ENCODE peak calls at places on chromosomes 16 and 17, in ten cellular contexts. L, I, R, D, Y, C, P, A, F and Q are unnamed samples.

GRCh38 chr16:26547681-26548080 is 519.0 kb upstream of the C16orf82 start:
- DNase-seq in L (no peak), I (no peak), R (no peak), D (no peak), Y (no peak), C (no peak), P (no peak), A (no peak), F (no peak), Q (no peak)

GRCh38 chr16:58393138-58393504 is 850 bp downstream of the GINS3 start:
- DNase-seq in L (no peak), I (peak; percentile 29), R (peak; percentile 27), D (no peak), Y (peak; percentile 21), C (no peak), P (no peak), A (peak; percentile 10), F (no peak), Q (no peak)

GRCh38 chr17:82876602-82877391 is 37.0 kb upstream of the ZNF750 start:
- DNase-seq in L (no peak), I (peak; percentile 81), R (no peak), D (peak; percentile 49), Y (no peak), C (peak; percentile 91), P (peak; percentile 93), A (peak; percentile 93), F (peak; percentile 87), Q (peak; percentile 88)

GRCh38 chr17:37234106-37234505 is 141.7 kb upstream of the C17orf78 start:
- DNase-seq in L (no peak), I (no peak), R (no peak), D (no peak), Y (no peak), C (no peak), P (no peak), A (no peak), F (no peak), Q (no peak)

GRCh38 chr17:29138184-29138955 is 41.8 kb downstream of the MYO18A start:
- DNase-seq in L (no peak), I (no peak), R (peak; percentile 53), D (no peak), Y (no peak), C (peak; percentile 77), P (no peak), A (peak; percentile 71), F (no peak), Q (no peak)

GRCh38 chr17:35616506-35616905 is 29.4 kb downstream of the AP2B1 start:
- DNase-seq in L (no peak), I (no peak), R (no peak), D (no peak), Y (no peak), C (no peak), P (no peak), A (no peak), F (no peak), Q (no peak)

GRCh38 chr17:2143332-2143731 is 88.4 kb downstream of the HIC1 start:
- DNase-seq in L (no peak), I (no peak), R (no peak), D (no peak), Y (no peak), C (no peak), P (no peak), A (no peak), F (no peak), Q (no peak)

GRCh38 chr16:27449434-27450188 is 47.6 kb downstream of the IL21R start:
- DNase-seq in L (no peak), I (no peak), R (peak; percentile 23), D (no peak), Y (no peak), C (no peak), P (peak; percentile 39), A (no peak), F (no peak), Q (no peak)

GRCh38 chr17:49707608-49708514 is at the start of gene SLC35B1:
- DNase-seq in L (peak; percentile 98), I (peak; percentile 100), R (peak; percentile 99), D (peak; percentile 100), Y (peak; percentile 100), C (peak; percentile 100), P (peak; percentile 100), A (peak; percentile 99), F (peak; percentile 99), Q (peak; percentile 100)

GRCh38 chr16:67993207-67994036 is 5.9 kb downstream of the DPEP2 start:
- DNase-seq in L (no peak), I (peak; percentile 79), R (peak; percentile 88), D (peak; percentile 63), Y (peak; percentile 80), C (peak; percentile 93), P (peak; percentile 96), A (peak; percentile 86), F (peak; percentile 79), Q (peak; percentile 93)

GRCh38 chr16:637081-638018 is 1.2 kb upstream of the METTL26 start:
- DNase-seq in L (no peak), I (peak; percentile 94), R (peak; percentile 89), D (no peak), Y (peak; percentile 91), C (peak; percentile 96), P (peak; percentile 96), A (peak; percentile 94), F (peak; percentile 92), Q (peak; percentile 93)

GRCh38 chr16:79301036-79301435 is 299.5 kb downstream of the MAF start:
- DNase-seq in L (no peak), I (no peak), R (no peak), D (no peak), Y (no peak), C (no peak), P (no peak), A (no peak), F (no peak), Q (no peak)

GRCh38 chr16:20401475-20402016 is 3.0 kb downstream of the PDILT start:
- DNase-seq in L (no peak), I (no peak), R (no peak), D (no peak), Y (no peak), C (no peak), P (no peak), A (no peak), F (no peak), Q (no peak)

GRCh38 chr16:76490240-76490639 is 213.0 kb downstream of the CNTNAP4 start:
- DNase-seq in L (no peak), I (no peak), R (no peak), D (no peak), Y (no peak), C (no peak), P (no peak), A (no peak), F (no peak), Q (no peak)

GRCh38 chr17:76672270-76672851 is 28.8 kb upstream of the ST6GALNAC1 start:
- DNase-seq in L (no peak), I (no peak), R (peak; percentile 33), D (no peak), Y (no peak), C (no peak), P (no peak), A (peak; percentile 55), F (no peak), Q (no peak)

GRCh38 chr17:34613064-34614019 is 34.0 kb downstream of the TMEM132E start:
- DNase-seq in L (no peak), I (peak; percentile 4), R (no peak), D (no peak), Y (no peak), C (no peak), P (no peak), A (peak; percentile 5), F (no peak), Q (no peak)

GRCh38 chr17:869567-870530 is 87.7 kb downstream of the MRM3 start:
- DNase-seq in L (no peak), I (peak; percentile 42), R (no peak), D (peak; percentile 72), Y (peak; percentile 58), C (peak; percentile 90), P (peak; percentile 80), A (peak; percentile 94), F (no peak), Q (no peak)

GRCh38 chr17:37541880-37542675 is 52.4 kb downstream of the DUSP14 start:
- DNase-seq in L (no peak), I (peak; percentile 79), R (no peak), D (no peak), Y (no peak), C (no peak), P (no peak), A (peak; percentile 78), F (no peak), Q (no peak)

DNA sequence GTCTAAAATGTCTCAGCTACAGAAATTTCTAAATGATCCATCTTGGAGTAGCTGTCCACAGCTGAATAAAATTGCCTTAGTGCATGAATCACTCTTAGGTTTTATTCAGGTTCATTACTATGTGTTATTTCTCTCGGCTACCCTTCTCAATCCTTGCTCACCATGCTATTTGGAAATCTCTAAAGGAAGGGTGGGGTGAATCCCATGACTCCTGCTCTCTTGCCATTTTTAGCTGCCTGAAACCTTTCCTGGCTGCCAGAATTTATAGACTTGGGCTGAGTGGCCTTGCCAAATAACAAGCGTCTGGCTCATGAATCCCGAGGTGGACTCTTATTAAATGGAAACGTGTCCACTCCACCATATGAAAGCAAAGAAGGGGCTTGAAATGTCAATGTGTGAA is 936.1 kb upstream of the SOX9 start:
- DNase-seq in L (no peak), I (no peak), R (no peak), D (no peak), Y (no peak), C (no peak), P (no peak), A (peak; percentile 68), F (no peak), Q (no peak)
- H3K9me3 ChIP-seq in L (no peaks in the 10 kb centered on the region), I (no peaks in the 10 kb centered on the region), R (no peaks in the 10 kb centered on the region), D (no peaks in the 10 kb centered on the region), Y (no peaks in the 10 kb centered on the region), C (no peaks in the 10 kb centered on the region), P (no peaks in the 10 kb centered on the region), A (no peaks in the 10 kb centered on the region), F (no peaks in the 10 kb centered on the region), Q (no peaks in the 10 kb centered on the region)

GRCh38 chr17:56755310-56755709 is 78.4 kb downstream of the C17orf67 start:
- DNase-seq in L (no peak), I (no peak), R (no peak), D (no peak), Y (no peak), C (no peak), P (no peak), A (no peak), F (no peak), Q (no peak)
- H3K9me3 ChIP-seq in L (no peaks in the 10 kb centered on the region), I (no peaks in the 10 kb centered on the region), R (no peaks in the 10 kb centered on the region), D (no peaks in the 10 kb centered on the region), Y (no peaks in the 10 kb centered on the region), C (no peaks in the 10 kb centered on the region), P (no peaks in the 10 kb centered on the region), A (no peaks in the 10 kb centered on the region), F (peaks cover 1% of the 10 kb centered on the region), Q (no peaks in the 10 kb centered on the region)

DNA sequence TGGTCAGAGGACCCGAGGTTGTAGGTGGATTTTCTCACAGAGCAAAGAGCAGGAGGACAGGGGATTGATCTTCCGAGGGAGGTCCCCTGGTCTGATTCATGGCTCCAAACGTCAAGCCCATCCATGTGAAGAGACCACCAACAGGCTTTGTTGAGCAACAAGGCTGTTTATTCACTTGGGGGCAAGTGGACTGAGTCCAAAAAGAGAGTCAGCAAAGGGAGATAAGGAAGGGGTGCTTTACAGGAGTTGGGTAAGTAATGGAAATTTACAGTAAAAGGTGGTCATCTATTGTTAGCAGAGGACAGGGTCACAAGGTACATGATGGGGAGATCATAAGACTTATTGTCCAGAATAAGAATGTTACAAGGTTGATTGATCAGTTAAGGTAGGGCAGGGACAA is 2285.8 kb downstream of the TP53TG3F start:
- DNase-seq in L (no peak), I (no peak), R (no peak), D (no peak), Y (no peak), C (no peak), P (no peak), A (no peak), F (no peak), Q (no peak)
- H3K9me3 ChIP-seq in L (no peaks in the 10 kb centered on the region), I (no peaks in the 10 kb centered on the region), R (no peaks in the 10 kb centered on the region), D (no peaks in the 10 kb centered on the region), Y (no peaks in the 10 kb centered on the region), C (no peaks in the 10 kb centered on the region), P (no peaks in the 10 kb centered on the region), A (no peaks in the 10 kb centered on the region), F (peaks cover 25% of the 10 kb centered on the region), Q (peaks cover 2% of the 10 kb centered on the region)

GRCh38 chr16:35664091-35664693 is 2204.8 kb downstream of the TP53TG3F start:
- DNase-seq in L (peak; percentile 79), I (no peak), R (no peak), D (no peak), Y (no peak), C (no peak), P (no peak), A (no peak), F (no peak), Q (no peak)
- H3K9me3 ChIP-seq in L (no peaks in the 10 kb centered on the region), I (peaks cover 6% of the 10 kb centered on the region), R (no peaks in the 10 kb centered on the region), D (peaks cover 7% of the 10 kb centered on the region), Y (no peaks in the 10 kb centered on the region), C (no peaks in the 10 kb centered on the region), P (no peaks in the 10 kb centered on the region), A (no peaks in the 10 kb centered on the region), F (peaks cover 8% of the 10 kb centered on the region), Q (no peaks in the 10 kb centered on the region)